ENCODE peak calls at places on chromosomes 7 and 10, in five cellular contexts. K, B, N, F and X are unnamed samples.

GRCh38 chr10:22681783-22682183 is 32.6 kb downstream of the PIP4K2A start:
- DNase-seq in K (peak; percentile 91), B (peak; percentile 19), N (peak; percentile 38), F (peak; percentile 13), X (peak; percentile 50)

GRCh38 chr10:13439771-13440708 is 88.8 kb downstream of the BEND7 start:
- DNase-seq in K (peak; percentile 85), B (peak; percentile 23), N (peak; percentile 62), F (peak; percentile 51), X (peak; percentile 24)

GRCh38 chr7:118862733-118863132 is 638.2 kb downstream of the ANKRD7 start:
- DNase-seq in K (no peak), B (no peak), N (no peak), F (no peak), X (no peak)

GRCh38 chr7:74141705-74142104 is 32.5 kb upstream of the EIF4H start:
- DNase-seq in K (peak; percentile 57), B (no peak), N (no peak), F (no peak), X (no peak)

GRCh38 chr10:91220954-91221696 is 662 bp downstream of the PCGF5 start:
- DNase-seq in K (peak; percentile 65), B (peak; percentile 12), N (no peak), F (no peak), X (peak; percentile 8)

GRCh38 chr7:114264029-114264428 is 150.6 kb upstream of the FOXP2 start:
- DNase-seq in K (no peak), B (no peak), N (no peak), F (no peak), X (no peak)

GRCh38 chr10:90945496-90946070 is 24.7 kb upstream of the ANKRD1 start:
- DNase-seq in K (no peak), B (no peak), N (no peak), F (no peak), X (no peak)

GRCh38 chr7:141685285-141686035 is 16.5 kb downstream of the DENND11 start:
- DNase-seq in K (no peak), B (no peak), N (no peak), F (no peak), X (no peak)

GRCh38 chr10:48333856-48334255 is 27.4 kb downstream of the MAPK8 start:
- DNase-seq in K (peak; percentile 14), B (no peak), N (no peak), F (no peak), X (no peak)

GRCh38 chr10:49415109-49415508 is 19.2 kb upstream of the DRGX start:
- DNase-seq in K (no peak), B (no peak), N (no peak), F (no peak), X (no peak)

GRCh38 chr10:74963549-74963948 is 137.1 kb downstream of the KAT6B start:
- DNase-seq in K (no peak), B (no peak), N (no peak), F (no peak), X (no peak)

GRCh38 chr7:75617634-75618234 is 121.0 kb downstream of the HIP1 start:
- DNase-seq in K (no peak), B (peak; percentile 19), N (peak; percentile 30), F (no peak), X (peak; percentile 33)

GRCh38 chr7:151080522-151081169 is at the start of gene FASTK:
- DNase-seq in K (peak; percentile 98), B (peak; percentile 89), N (peak; percentile 85), F (peak; percentile 78), X (peak; percentile 85)

GRCh38 chr10:113820507-113820906 is 33.4 kb downstream of the DCLRE1A start:
- DNase-seq in K (peak; percentile 7), B (no peak), N (no peak), F (no peak), X (no peak)

GRCh38 chr7:94698275-94698674 is 42.3 kb upstream of the SGCE start:
- DNase-seq in K (peak; percentile 60), B (peak; percentile 7), N (no peak), F (no peak), X (no peak)

GRCh38 chr10:119769886-119770285 is 44.0 kb downstream of the INPP5F start:
- DNase-seq in K (no peak), B (no peak), N (no peak), F (no peak), X (no peak)